ENCODE peak calls at places on chromosomes 13 and 19, in five cellular contexts. One of them, this sample, is unnamed.

GRCh38 chr19:54462713-54463530 is 656 bp downstream of the LENG9 start:
- DNase-seq in NT2/D1: no peak
- DNase-seq in aorta: peak; percentile 84
- DNase-seq in Peyer's patch: peak; percentile 70
- DNase-seq in left ventricle myocardium inferior: peak; percentile 82
- DNase-seq in this sample: peak; percentile 72

GRCh38 chr19:32595491-32595890 is 14.5 kb downstream of the PDCD5 start:
- DNase-seq in aorta: no peak
- DNase-seq in NT2/D1: no peak
- DNase-seq in left ventricle myocardium inferior: no peak
- DNase-seq in Peyer's patch: no peak
- DNase-seq in this sample: no peak

GRCh38 chr19:11377237-11377636 is 2.8 kb downstream of the SWSAP1 start:
- DNase-seq in aorta: peak; percentile 71
- DNase-seq in left ventricle myocardium inferior: no peak
- DNase-seq in NT2/D1: no peak
- DNase-seq in Peyer's patch: no peak
- DNase-seq in this sample: peak; percentile 70

GRCh38 chr13:45872574-45872973 is 21.0 kb upstream of the SIAH3 start:
- DNase-seq in left ventricle myocardium inferior: no peak
- DNase-seq in Peyer's patch: no peak
- DNase-seq in aorta: no peak
- DNase-seq in NT2/D1: no peak
- DNase-seq in this sample: no peak

GRCh38 chr13:76725211-76725610 is 161.0 kb downstream of the KCTD12 start:
- DNase-seq in aorta: no peak
- DNase-seq in Peyer's patch: no peak
- DNase-seq in left ventricle myocardium inferior: no peak
- DNase-seq in NT2/D1: no peak
- DNase-seq in this sample: no peak

GRCh38 chr13:99419591-99420243 is 81.6 kb upstream of the TM9SF2 start:
- DNase-seq in NT2/D1: no peak
- DNase-seq in aorta: no peak
- DNase-seq in Peyer's patch: peak; percentile 56
- DNase-seq in left ventricle myocardium inferior: no peak
- DNase-seq in this sample: no peak

GRCh38 chr13:38577048-38577447 is 109.8 kb upstream of the FREM2 start:
- DNase-seq in left ventricle myocardium inferior: no peak
- DNase-seq in NT2/D1: no peak
- DNase-seq in aorta: no peak
- DNase-seq in Peyer's patch: no peak
- DNase-seq in this sample: no peak

GRCh38 chr19:1027953-1028902 is 1.8 kb downstream of the CNN2 start:
- DNase-seq in Peyer's patch: peak; percentile 80
- DNase-seq in aorta: peak; percentile 85
- DNase-seq in left ventricle myocardium inferior: peak; percentile 61
- DNase-seq in NT2/D1: peak; percentile 87
- DNase-seq in this sample: peak; percentile 92

GRCh38 chr13:44759222-44759721 is 183.1 kb upstream of the TSC22D1 start:
- DNase-seq in aorta: no peak
- DNase-seq in left ventricle myocardium inferior: no peak
- DNase-seq in NT2/D1: no peak
- DNase-seq in Peyer's patch: no peak
- DNase-seq in this sample: no peak

GRCh38 chr19:13781547-13781946 is 7.3 kb downstream of the C19orf53 start:
- DNase-seq in left ventricle myocardium inferior: peak; percentile 72
- DNase-seq in aorta: peak; percentile 92
- DNase-seq in Peyer's patch: peak; percentile 37
- DNase-seq in NT2/D1: peak; percentile 62
- DNase-seq in this sample: no peak

GRCh38 chr19:40799558-40800338 is 757 bp downstream of the EGLN2 start:
- DNase-seq in Peyer's patch: peak; percentile 43
- DNase-seq in NT2/D1: no peak
- DNase-seq in aorta: no peak
- DNase-seq in left ventricle myocardium inferior: peak; percentile 70
- DNase-seq in this sample: peak; percentile 24
- H3K4me1 ChIP-seq in Peyer's patch: peaks cover 56% of the 10 kb centered on the region
- H3K4me1 ChIP-seq in NT2/D1: peaks cover 30% of the 10 kb centered on the region
- H3K4me1 ChIP-seq in aorta: no peaks in the 10 kb centered on the region
- H3K4me1 ChIP-seq in left ventricle myocardium inferior: peaks cover 63% of the 10 kb centered on the region
- H3K4me1 ChIP-seq in this sample: peaks cover 63% of the 10 kb centered on the region

GRCh38 chr19:56956503-56957226 is 116.1 kb upstream of the PEG3 start:
- DNase-seq in Peyer's patch: no peak
- DNase-seq in left ventricle myocardium inferior: no peak
- DNase-seq in NT2/D1: no peak
- DNase-seq in aorta: no peak
- DNase-seq in this sample: no peak

GRCh38 chr19:56960959-56961622 is 120.6 kb upstream of the PEG3 start:
- DNase-seq in NT2/D1: no peak
- DNase-seq in aorta: no peak
- DNase-seq in left ventricle myocardium inferior: no peak
- DNase-seq in Peyer's patch: no peak
- DNase-seq in this sample: no peak

GRCh38 chr19:56955637-56956216 is 115.2 kb upstream of the PEG3 start:
- DNase-seq in Peyer's patch: no peak
- DNase-seq in aorta: no peak
- DNase-seq in left ventricle myocardium inferior: no peak
- DNase-seq in NT2/D1: no peak
- DNase-seq in this sample: no peak

GRCh38 chr19:56958428-56958827 is 117.9 kb upstream of the PEG3 start:
- DNase-seq in Peyer's patch: no peak
- DNase-seq in NT2/D1: no peak
- DNase-seq in aorta: no peak
- DNase-seq in left ventricle myocardium inferior: no peak
- DNase-seq in this sample: no peak

GRCh38 chr19:56959211-56959610 is 118.7 kb upstream of the PEG3 start:
- DNase-seq in left ventricle myocardium inferior: no peak
- DNase-seq in NT2/D1: no peak
- DNase-seq in aorta: no peak
- DNase-seq in Peyer's patch: no peak
- DNase-seq in this sample: no peak
- H3K9me3 ChIP-seq in left ventricle myocardium inferior: no peaks in the 10 kb centered on the region
- H3K9me3 ChIP-seq in NT2/D1: no peaks in the 10 kb centered on the region
- H3K9me3 ChIP-seq in aorta: peaks cover 5% of the 10 kb centered on the region
- H3K9me3 ChIP-seq in Peyer's patch: no peaks in the 10 kb centered on the region
- H3K9me3 ChIP-seq in this sample: peaks cover 30% of the 10 kb centered on the region

DNA sequence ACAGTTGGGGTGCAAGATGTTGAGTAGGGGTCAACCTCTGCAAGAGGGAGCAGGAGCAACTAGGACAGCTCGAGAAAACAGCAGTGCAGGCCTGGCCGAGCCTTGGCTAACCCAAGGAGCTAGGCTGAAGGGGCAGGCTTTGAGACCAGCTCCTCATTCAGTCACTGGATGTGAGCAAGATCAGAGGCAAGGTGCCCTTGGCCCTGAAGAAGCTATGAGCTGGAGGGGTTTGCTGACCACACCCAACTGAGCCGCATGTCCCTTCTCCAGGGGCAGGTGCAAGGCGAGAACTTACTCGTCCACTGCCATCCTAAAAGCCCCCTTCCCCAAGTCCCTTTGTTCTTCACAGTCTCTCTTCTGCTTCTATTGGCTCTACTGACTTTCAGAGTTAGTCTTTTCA is 126.1 kb upstream of the UBL3 start:
- DNase-seq in aorta: no peak
- DNase-seq in left ventricle myocardium inferior: no peak
- DNase-seq in NT2/D1: no peak
- DNase-seq in Peyer's patch: no peak
- DNase-seq in this sample: no peak
- H3K4me1 ChIP-seq in aorta: no peaks in the 10 kb centered on the region
- H3K4me1 ChIP-seq in left ventricle myocardium inferior: no peaks in the 10 kb centered on the region
- H3K4me1 ChIP-seq in NT2/D1: peaks cover 3% of the 10 kb centered on the region
- H3K4me1 ChIP-seq in Peyer's patch: no peaks in the 10 kb centered on the region
- H3K4me1 ChIP-seq in this sample: peaks cover 8% of the 10 kb centered on the region

GRCh38 chr19:57016076-57016475 is 103.7 kb upstream of the USP29 start:
- DNase-seq in left ventricle myocardium inferior: no peak
- DNase-seq in NT2/D1: no peak
- DNase-seq in Peyer's patch: no peak
- DNase-seq in aorta: no peak
- DNase-seq in this sample: no peak
- H3K9me3 ChIP-seq in left ventricle myocardium inferior: no peaks in the 10 kb centered on the region
- H3K9me3 ChIP-seq in NT2/D1: no peaks in the 10 kb centered on the region
- H3K9me3 ChIP-seq in Peyer's patch: no peaks in the 10 kb centered on the region
- H3K9me3 ChIP-seq in aorta: peaks cover 2% of the 10 kb centered on the region
- H3K9me3 ChIP-seq in this sample: peaks cover 18% of the 10 kb centered on the region

DNA sequence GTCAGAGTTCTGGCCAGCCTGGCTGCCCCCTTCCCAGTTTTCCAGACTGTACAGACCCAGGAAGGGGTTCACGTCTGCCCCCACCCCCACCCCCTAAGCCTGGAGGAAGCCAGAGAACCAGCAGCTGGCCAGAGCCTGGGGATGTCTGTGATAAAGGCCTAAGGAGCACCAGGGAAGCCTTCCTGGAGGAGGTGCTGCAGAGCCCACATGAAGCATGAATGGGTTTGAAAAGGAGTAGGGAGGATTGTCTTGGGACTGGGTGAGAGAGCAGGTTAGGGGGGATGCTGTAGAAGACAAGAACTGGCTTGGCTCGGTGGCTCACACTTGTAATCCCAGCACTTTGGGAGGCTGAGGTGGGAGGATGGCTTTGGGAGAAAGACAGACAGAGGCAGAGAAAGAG is 5.8 kb downstream of the SHKBP1 start:
- DNase-seq in left ventricle myocardium inferior: no peak
- DNase-seq in Peyer's patch: no peak
- DNase-seq in NT2/D1: no peak
- DNase-seq in aorta: no peak
- DNase-seq in this sample: no peak
- H3K4me1 ChIP-seq in left ventricle myocardium inferior: peaks cover 9% of the 10 kb centered on the region
- H3K4me1 ChIP-seq in Peyer's patch: peaks cover 2% of the 10 kb centered on the region
- H3K4me1 ChIP-seq in NT2/D1: no peaks in the 10 kb centered on the region
- H3K4me1 ChIP-seq in aorta: no peaks in the 10 kb centered on the region
- H3K4me1 ChIP-seq in this sample: peaks cover 13% of the 10 kb centered on the region

GRCh38 chr19:58265100-58265499 is 13.7 kb upstream of the ZNF8 start:
- DNase-seq in aorta: no peak
- DNase-seq in NT2/D1: no peak
- DNase-seq in left ventricle myocardium inferior: no peak
- DNase-seq in Peyer's patch: no peak
- DNase-seq in this sample: no peak

GRCh38 chr19:58262922-58263296 is 15.8 kb upstream of the ZNF8 start:
- DNase-seq in aorta: no peak
- DNase-seq in Peyer's patch: no peak
- DNase-seq in left ventricle myocardium inferior: no peak
- DNase-seq in NT2/D1: no peak
- DNase-seq in this sample: no peak

GRCh38 chr19:58261968-58262921 is 16.5 kb upstream of the ZNF8 start:
- DNase-seq in NT2/D1: no peak
- DNase-seq in aorta: no peak
- DNase-seq in left ventricle myocardium inferior: no peak
- DNase-seq in Peyer's patch: no peak
- DNase-seq in this sample: no peak

DNA sequence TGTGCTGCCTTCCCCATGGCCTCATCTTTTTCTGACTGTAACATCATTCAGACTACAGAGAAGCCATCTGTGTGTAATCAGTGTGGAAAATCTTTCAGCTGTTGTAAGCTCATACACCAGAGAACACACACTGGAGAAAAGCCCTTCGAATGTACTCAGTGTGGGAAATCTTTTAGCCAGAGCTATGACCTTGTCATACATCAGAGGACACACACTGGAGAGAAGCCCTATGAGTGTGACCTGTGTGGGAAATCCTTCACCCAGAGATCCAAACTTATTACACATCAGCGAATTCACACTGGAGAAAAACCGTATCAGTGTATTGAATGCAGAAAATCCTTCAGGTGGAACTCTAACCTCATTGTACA is 17.2 kb upstream of the ZNF8 start:
- DNase-seq in aorta: no peak
- DNase-seq in NT2/D1: no peak
- DNase-seq in Peyer's patch: no peak
- DNase-seq in left ventricle myocardium inferior: no peak
- DNase-seq in this sample: no peak
- H3K9me3 ChIP-seq in aorta: peaks cover 63% of the 10 kb centered on the region
- H3K9me3 ChIP-seq in NT2/D1: peaks cover 100% of the 10 kb centered on the region
- H3K9me3 ChIP-seq in Peyer's patch: peaks cover 23% of the 10 kb centered on the region
- H3K9me3 ChIP-seq in left ventricle myocardium inferior: peaks cover 100% of the 10 kb centered on the region
- H3K9me3 ChIP-seq in this sample: peaks cover 76% of the 10 kb centered on the region

DNA sequence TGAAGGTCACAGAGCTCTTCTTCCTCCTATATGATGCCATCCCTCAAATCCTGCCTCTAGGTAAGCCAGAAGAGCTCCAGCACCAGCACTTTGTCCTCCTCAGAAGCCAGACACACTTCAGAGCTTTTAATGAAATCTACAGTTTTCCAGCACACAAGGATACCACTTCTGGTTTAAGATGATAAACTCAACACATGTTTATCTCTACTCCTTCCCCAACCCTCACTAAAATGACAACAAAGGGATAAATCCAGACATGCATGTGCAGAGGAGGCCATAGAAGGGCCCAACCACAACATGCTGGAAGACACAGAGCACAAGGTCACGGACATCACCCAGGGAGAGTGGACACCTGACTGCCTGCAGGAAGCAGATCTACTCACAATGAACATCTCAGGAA is 195.3 kb downstream of the USP12 start:
- DNase-seq in left ventricle myocardium inferior: no peak
- DNase-seq in NT2/D1: no peak
- DNase-seq in aorta: no peak
- DNase-seq in Peyer's patch: no peak
- DNase-seq in this sample: no peak
- H3K4me1 ChIP-seq in left ventricle myocardium inferior: peaks cover 20% of the 10 kb centered on the region
- H3K4me1 ChIP-seq in NT2/D1: no peaks in the 10 kb centered on the region
- H3K4me1 ChIP-seq in aorta: no peaks in the 10 kb centered on the region
- H3K4me1 ChIP-seq in Peyer's patch: peaks cover 35% of the 10 kb centered on the region
- H3K4me1 ChIP-seq in this sample: no peaks in the 10 kb centered on the region

DNA sequence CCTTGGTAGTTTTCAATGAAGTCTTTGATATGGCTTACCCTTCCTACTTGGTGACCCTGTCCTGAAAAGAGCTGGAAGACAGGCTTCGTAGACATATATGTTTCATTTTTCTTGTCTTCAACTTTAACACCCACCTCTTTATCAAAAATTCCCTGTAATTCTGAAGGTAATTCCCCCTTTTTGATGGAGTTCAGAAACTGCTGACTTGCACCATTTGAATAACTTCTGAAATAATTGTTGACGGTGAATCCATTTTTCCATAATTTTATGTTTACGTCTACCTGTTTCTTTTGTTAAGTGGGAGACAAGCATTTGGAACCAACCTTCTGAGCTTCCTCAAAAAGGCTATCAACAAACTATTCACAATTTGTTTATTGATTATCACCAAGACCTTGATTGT is 14.6 kb upstream of the ZNF177 start:
- DNase-seq in Peyer's patch: no peak
- DNase-seq in NT2/D1: no peak
- DNase-seq in left ventricle myocardium inferior: no peak
- DNase-seq in aorta: no peak
- DNase-seq in this sample: no peak
- H3K9me3 ChIP-seq in Peyer's patch: peaks cover 4% of the 10 kb centered on the region
- H3K9me3 ChIP-seq in NT2/D1: peaks cover 82% of the 10 kb centered on the region
- H3K9me3 ChIP-seq in left ventricle myocardium inferior: peaks cover 100% of the 10 kb centered on the region
- H3K9me3 ChIP-seq in aorta: peaks cover 19% of the 10 kb centered on the region
- H3K9me3 ChIP-seq in this sample: peaks cover 95% of the 10 kb centered on the region

GRCh38 chr13:73193541-73193940 is 134.7 kb downstream of the KLF5 start:
- DNase-seq in Peyer's patch: no peak
- DNase-seq in aorta: no peak
- DNase-seq in left ventricle myocardium inferior: no peak
- DNase-seq in NT2/D1: no peak
- DNase-seq in this sample: no peak
- H3K4me1 ChIP-seq in Peyer's patch: no peaks in the 10 kb centered on the region
- H3K4me1 ChIP-seq in aorta: no peaks in the 10 kb centered on the region
- H3K4me1 ChIP-seq in left ventricle myocardium inferior: no peaks in the 10 kb centered on the region
- H3K4me1 ChIP-seq in NT2/D1: no peaks in the 10 kb centered on the region
- H3K4me1 ChIP-seq in this sample: no peaks in the 10 kb centered on the region

GRCh38 chr13:75391432-75392100 is 90.4 kb downstream of the TBC1D4 start:
- DNase-seq in aorta: no peak
- DNase-seq in left ventricle myocardium inferior: no peak
- DNase-seq in Peyer's patch: no peak
- DNase-seq in NT2/D1: no peak
- DNase-seq in this sample: no peak
- H3K9me3 ChIP-seq in aorta: no peaks in the 10 kb centered on the region
- H3K9me3 ChIP-seq in left ventricle myocardium inferior: no peaks in the 10 kb centered on the region
- H3K9me3 ChIP-seq in Peyer's patch: no peaks in the 10 kb centered on the region
- H3K9me3 ChIP-seq in NT2/D1: no peaks in the 10 kb centered on the region
- H3K9me3 ChIP-seq in this sample: no peaks in the 10 kb centered on the region